ENCODE peak calls at places on chromosomes 4 and X, in eight cellular contexts. Y is coronary artery; U is Peyer's patch; B is mammary epithelial cell; I is Jurkat, Clone E6-1; C is ovary; J is CD8-positive, alpha-beta T cell; E is choroid plexus epithelial cell. G is an unnamed sample.

GRCh38 chr4:9875516-9875915 is 94.1 kb downstream of the DRD5 start:
- DNase-seq in I (peak), B (no peak), U (no peak), J (no peak), C (no peak), Y (no peak), E (no peak), G (no peak)

GRCh38 chr4:138911903-138912713 is 103.5 kb upstream of the NOCT start:
- DNase-seq in C (no peak), B (peak), U (no peak), E (peak), Y (no peak), I (no peak), J (no peak), G (no peak)

GRCh38 chr4:88070031-88070430 is 62.6 kb downstream of the PKD2 start:
- DNase-seq in U (no peak), Y (no peak), J (no peak), E (no peak), C (no peak), B (no peak), I (peak), G (no peak)

GRCh38 chr4:147096667-147097604 is 151.3 kb upstream of the TTC29 start:
- DNase-seq in C (no peak), J (no peak), U (no peak), B (peak), I (peak), Y (no peak), E (peak), G (no peak)

GRCh38 chrX:155009994-155010472 is 12.5 kb downstream of the F8 start:
- DNase-seq in C (no peak), E (no peak), Y (no peak), B (no peak), U (no peak), J (no peak), I (no peak), G (no peak)

GRCh38 chr4:122777846-122778501 is 45.5 kb downstream of the BBS12 start:
- DNase-seq in I (no peak), U (no peak), Y (no peak), J (no peak), E (peak), C (no peak), B (no peak), G (no peak)

GRCh38 chr4:120659626-120660170 is 262.8 kb downstream of the PRDM5 start:
- DNase-seq in Y (no peak), I (no peak), B (no peak), J (no peak), C (no peak), E (no peak), U (no peak), G (no peak)

GRCh38 chr4:179225594-179225993 is 1783.4 kb upstream of the AGA start:
- DNase-seq in C (no peak), U (no peak), I (no peak), E (no peak), B (no peak), Y (no peak), J (no peak), G (no peak)

GRCh38 chr4:85370400-85371032 is 104.4 kb upstream of the ARHGAP24 start:
- DNase-seq in U (peak), C (no peak), B (peak), E (peak), Y (no peak), I (peak), J (no peak), G (no peak)

GRCh38 chr4:119597377-119597776 is 31.2 kb downstream of the PDE5A start:
- DNase-seq in J (no peak), U (no peak), Y (no peak), E (peak), B (no peak), I (no peak), C (no peak), G (no peak)

GRCh38 chr4:46886711-46887110 is 22.3 kb downstream of the COX7B2 start:
- DNase-seq in Y (no peak), B (no peak), C (no peak), E (peak), U (no peak), J (no peak), I (no peak), G (no peak)

GRCh38 chrX:46574337-46574940 is 874 bp downstream of the CHST7 start:
- DNase-seq in Y (peak), B (peak), U (no peak), J (no peak), I (peak), C (peak), E (peak), G (no peak)

GRCh38 chr4:4857809-4858508 is 1.5 kb upstream of the MSX1 start:
- DNase-seq in J (no peak), U (no peak), Y (no peak), I (no peak), B (no peak), C (no peak), E (no peak), G (no peak)

GRCh38 chrX:140765043-140765784 is 55.7 kb downstream of the LINC00632 start:
- DNase-seq in U (no peak), C (no peak), B (no peak), I (no peak), Y (no peak), E (peak), J (no peak), G (no peak)
- H3K4me3 ChIP-seq in U (no peak), C (peak), B (no peak), I (no peak), Y (peak), E (peak), J (peak), G (peak)

GRCh38 chr4:8315343-8316250 is 46.0 kb downstream of the HTRA3 start:
- DNase-seq in C (peak), J (no peak), B (peak), U (no peak), E (peak), Y (peak), I (peak), G (peak)
- H3K4me3 ChIP-seq in C (no peak), J (no peak), B (no peak), U (no peak), E (no peak), Y (no peak), I (no peak), G (peak)

GRCh38 chrX:153746359-153746758 is 17.7 kb upstream of the PLXNB3 start:
- DNase-seq in Y (no peak), E (no peak), U (no peak), B (no peak), C (no peak), J (no peak), I (no peak), G (no peak)
- H3K4me3 ChIP-seq in Y (no peak), E (no peak), U (no peak), B (no peak), C (no peak), J (no peak), I (no peak), G (no peak)

DNA sequence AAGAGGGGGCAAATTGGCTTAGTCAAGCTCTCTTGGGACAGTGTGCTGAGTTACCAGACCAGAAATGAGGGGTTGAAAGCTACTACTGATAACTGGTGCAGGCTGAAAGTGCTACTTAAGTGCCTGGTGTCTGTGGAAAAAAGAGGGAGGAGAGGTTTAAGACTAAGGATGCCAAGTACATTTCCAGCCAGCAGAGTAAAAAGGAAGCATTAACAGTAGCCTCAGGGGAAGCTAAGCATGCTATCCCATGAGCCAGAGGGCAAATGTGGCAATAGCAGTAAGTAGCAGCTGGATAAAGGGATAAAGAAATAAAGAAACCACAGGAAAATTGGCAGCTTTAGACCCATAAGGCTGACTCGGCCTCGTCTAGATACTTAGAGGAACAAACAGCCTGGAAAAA is 196.3 kb upstream of the MAB21L2 start:
- DNase-seq in E (peak), Y (no peak), J (no peak), U (no peak), I (no peak), C (no peak), B (peak), G (no peak)
- H3K4me3 ChIP-seq in E (no peak), Y (no peak), J (no peak), U (no peak), I (no peak), C (no peak), B (no peak), G (no peak)

GRCh38 chrX:23785564-23785963 is 2.6 kb downstream of the SAT1 start:
- DNase-seq in Y (no peak), C (no peak), E (peak), U (no peak), I (no peak), B (no peak), J (no peak), G (no peak)
- H3K4me3 ChIP-seq in Y (peak), C (no peak), E (peak), U (no peak), I (no peak), B (no peak), J (no peak), G (peak)

DNA sequence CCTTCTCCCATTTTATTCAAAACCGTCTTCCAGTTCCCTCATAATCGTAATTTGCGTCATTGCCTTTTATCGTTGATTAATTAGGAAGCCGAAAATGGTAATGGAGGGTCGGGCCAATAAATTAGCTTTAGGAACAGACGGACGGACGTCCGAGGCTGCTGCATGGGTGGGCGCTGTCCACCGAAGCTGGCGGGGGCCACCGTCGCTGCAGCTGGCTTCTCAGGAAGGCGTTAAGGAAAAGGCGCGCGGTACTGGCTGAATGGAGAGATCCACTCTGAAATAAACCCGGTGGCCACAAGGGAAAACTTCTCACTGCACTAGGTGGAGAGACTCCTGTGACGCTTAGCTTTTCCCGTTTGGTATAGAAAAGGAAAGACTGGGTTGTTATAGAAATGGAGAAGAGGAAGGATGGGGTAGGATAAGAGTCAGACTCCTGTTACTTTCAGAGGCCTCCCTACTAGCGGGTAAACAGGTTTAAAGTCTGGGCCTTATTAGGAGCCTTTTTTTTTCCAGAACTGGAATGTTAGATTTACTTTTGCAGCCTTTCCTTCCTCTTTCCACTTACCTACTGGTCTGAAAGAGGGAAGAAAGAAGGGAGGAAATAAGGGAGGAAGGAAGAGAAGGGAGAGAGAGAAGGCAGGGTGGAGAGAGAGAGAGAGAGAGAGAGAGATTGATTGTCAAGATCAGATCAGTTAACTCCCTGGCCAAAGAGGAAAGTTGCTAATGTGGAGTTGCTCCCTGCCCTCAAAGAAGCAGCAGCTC is 11.3 kb upstream of the PRDM8 start:
- DNase-seq in E (no peak), I (no peak), C (peak), U (no peak), B (no peak), J (no peak), Y (no peak), G (no peak)
- H3K4me3 ChIP-seq in E (peak), I (no peak), C (peak), U (peak), B (no peak), J (peak), Y (peak), G (no peak)

GRCh38 chr4:101414496-101414895 is 67.2 kb upstream of the PPP3CA start:
- DNase-seq in U (no peak), Y (no peak), B (no peak), I (no peak), E (no peak), C (no peak), J (no peak), G (no peak)
- H3K4me3 ChIP-seq in U (no peak), Y (no peak), B (no peak), I (no peak), E (no peak), C (no peak), J (no peak), G (no peak)

DNA sequence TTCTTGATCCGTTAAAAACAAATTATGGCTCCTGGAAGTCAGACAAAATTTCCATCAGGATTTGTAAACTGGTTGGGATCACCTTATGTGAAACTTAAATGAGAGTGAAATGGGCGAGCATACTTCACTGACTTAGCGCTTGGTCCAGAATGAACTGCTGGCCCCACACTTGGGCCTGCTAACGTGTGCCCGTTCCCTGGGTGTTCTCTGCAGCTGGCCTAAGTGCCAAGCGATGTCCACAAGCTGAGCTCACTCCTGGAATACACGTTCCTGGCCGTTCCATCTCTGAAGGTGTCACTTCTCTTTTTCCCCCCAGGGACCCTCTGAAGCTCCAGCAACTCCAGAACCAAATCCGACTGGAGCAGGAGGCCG is 132.7 kb downstream of the CBR4 start:
- DNase-seq in B (peak), Y (no peak), C (no peak), I (no peak), J (no peak), E (no peak), U (no peak), G (no peak)
- H3K4me3 ChIP-seq in B (no peak), Y (peak), C (peak), I (no peak), J (no peak), E (peak), U (peak), G (peak)